ENCODE peak calls at places on chromosome 10, in six cellular contexts. F is neural crest cell, W is dorsolateral prefrontal cortex, N is kidney epithelial cell, B is RWPE1, V is transverse colon. Y is an unnamed sample.

GRCh38 chr10:95450188-95450587 is 111.0 kb downstream of the SORBS1 start:
- DNase-seq in F (no peak), W (no peak), N (no peak), B (no peak), V (no peak), Y (no peak)

GRCh38 chr10:131814567-131815290 is 86.1 kb upstream of the PPP2R2D start:
- DNase-seq in F (peak), W (no peak), N (no peak), B (no peak), V (no peak), Y (no peak)

GRCh38 chr10:52346394-52347326 is 32.6 kb downstream of the DKK1 start:
- DNase-seq in F (no peak), W (no peak), N (no peak), B (no peak), V (no peak), Y (no peak)

GRCh38 chr10:97229322-97229721 is 43.6 kb upstream of the SLIT1 start:
- DNase-seq in F (no peak), W (no peak), N (peak), B (no peak), V (no peak), Y (peak)

GRCh38 chr10:12538596-12538995 is 189.2 kb downstream of the CAMK1D start:
- DNase-seq in F (no peak), W (no peak), N (no peak), B (no peak), V (no peak), Y (no peak)

GRCh38 chr10:129875993-129876727 is 87.9 kb downstream of the EBF3 start:
- DNase-seq in F (no peak), W (no peak), N (no peak), B (no peak), V (no peak), Y (no peak)

GRCh38 chr10:71963351-71963755 is 842 bp upstream of the CHST3 start:
- DNase-seq in F (no peak), W (no peak), N (no peak), B (no peak), V (no peak), Y (peak)

GRCh38 chr10:113273151-113273876 is 279.5 kb upstream of the HABP2 start:
- DNase-seq in F (peak), W (peak), N (no peak), B (no peak), V (peak), Y (peak)

GRCh38 chr10:99328579-99329237 is 448 bp upstream of the CNNM1 start:
- DNase-seq in F (no peak), W (peak), N (no peak), B (no peak), V (no peak), Y (peak)

GRCh38 chr10:102153093-102153620 is 968 bp downstream of the NOLC1 start:
- DNase-seq in F (no peak), W (no peak), N (no peak), B (no peak), V (no peak), Y (peak)

GRCh38 chr10:62050941-62051433 is 149.5 kb downstream of the ARID5B start:
- DNase-seq in F (no peak), W (peak), N (peak), B (peak), V (peak), Y (peak)

GRCh38 chr10:110850990-110851389 is 20.7 kb upstream of the PDCD4 start:
- DNase-seq in F (no peak), W (no peak), N (no peak), B (no peak), V (no peak), Y (peak)

GRCh38 chr10:19654576-19654975 is 161.7 kb upstream of the PLXDC2 start:
- DNase-seq in F (no peak), W (no peak), N (no peak), B (peak), V (no peak), Y (peak)

GRCh38 chr10:97433430-97434001 is 7.5 kb downstream of the PGAM1 start:
- DNase-seq in F (no peak), W (no peak), N (no peak), B (no peak), V (no peak), Y (no peak)

GRCh38 chr10:61503051-61503450 is 49.9 kb upstream of the TMEM26 start:
- DNase-seq in F (no peak), W (no peak), N (no peak), B (peak), V (no peak), Y (peak)

DNA sequence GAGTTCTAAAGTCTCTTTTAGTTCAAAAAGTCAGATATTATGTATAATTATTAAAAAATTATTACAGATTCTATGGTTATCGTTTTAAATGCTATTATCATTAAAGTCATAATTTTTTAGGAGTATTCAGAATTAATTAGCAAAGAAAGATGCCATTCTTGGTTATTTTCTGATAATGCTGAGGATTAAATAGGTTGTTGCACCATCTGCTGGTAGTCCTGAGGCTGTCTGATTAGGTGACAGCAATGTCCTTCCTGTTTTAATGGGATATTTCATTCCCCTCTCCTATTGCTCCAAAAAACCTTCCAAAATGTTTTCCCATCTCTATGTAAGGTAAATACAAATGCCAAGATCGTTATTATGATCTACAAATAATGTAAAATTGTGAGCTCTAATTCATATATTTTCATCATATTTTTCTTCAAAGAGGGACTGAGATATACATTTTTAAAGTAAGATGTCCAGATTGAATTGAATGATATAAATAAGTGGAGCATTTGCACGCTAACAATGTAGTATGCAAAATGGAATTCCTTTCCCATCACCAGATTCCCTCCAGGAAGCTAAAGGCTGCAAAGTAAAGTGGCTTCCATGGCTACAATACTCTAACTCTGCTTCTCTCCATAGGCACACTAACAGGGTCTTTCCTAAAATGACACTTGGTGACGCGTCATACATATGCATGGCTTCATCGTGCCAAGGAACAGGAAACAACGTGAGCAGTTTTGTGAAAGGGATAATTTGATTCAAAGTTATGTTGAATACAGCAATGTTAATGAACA is 58.8 kb upstream of the AKR1E2 start:
- DNase-seq in F (no peak), W (no peak), N (no peak), B (peak), V (no peak), Y (peak)
- TF ChIP-seq CTCF in F (peak), W (peak), N (peak), B (peak), V (peak), Y (peak)

GRCh38 chr10:119090968-119091367 is 10.4 kb upstream of the EIF3A start:
- DNase-seq in F (no peak), W (no peak), N (no peak), B (peak), V (peak), Y (peak)
- TF ChIP-seq CTCF in F (no peak), W (no peak), N (no peak), B (no peak), V (no peak), Y (no peak)

DNA sequence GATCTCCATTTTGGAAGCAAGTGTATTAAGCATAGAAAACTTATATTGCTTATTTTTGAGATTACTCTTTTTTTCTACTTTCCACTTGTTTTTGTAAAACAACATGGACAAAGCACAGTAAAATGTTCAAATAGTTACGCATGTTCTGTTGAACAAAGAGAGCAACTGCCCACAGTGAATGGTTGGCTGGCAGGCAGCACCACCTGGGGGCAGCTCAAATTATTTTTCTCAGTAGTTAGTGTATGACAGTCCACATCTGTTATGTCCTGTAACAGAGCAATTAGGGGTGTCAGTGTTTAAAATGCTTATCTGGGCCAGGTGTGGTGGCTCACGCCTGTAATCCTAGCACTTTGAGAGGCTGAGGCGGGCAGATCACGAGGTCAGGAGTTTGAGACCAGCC is 46.1 kb upstream of the CACUL1 start:
- DNase-seq in F (no peak), W (no peak), N (no peak), B (peak), V (peak), Y (no peak)
- TF ChIP-seq CTCF in F (peak), W (no peak), N (peak), B (no peak), V (peak), Y (peak)

GRCh38 chr10:76328348-76328747 is 896.9 kb downstream of the LRMDA start:
- DNase-seq in F (no peak), W (no peak), N (no peak), B (no peak), V (no peak), Y (no peak)

GRCh38 chr10:76331742-76332141 is 900.3 kb downstream of the LRMDA start:
- DNase-seq in F (no peak), W (no peak), N (no peak), B (no peak), V (no peak), Y (no peak)

GRCh38 chr10:76333331-76333730 is 901.9 kb downstream of the LRMDA start:
- DNase-seq in F (no peak), W (no peak), N (no peak), B (no peak), V (no peak), Y (no peak)

GRCh38 chr10:76327441-76327840 is 896.0 kb downstream of the LRMDA start:
- DNase-seq in F (no peak), W (no peak), N (no peak), B (no peak), V (no peak), Y (no peak)

DNA sequence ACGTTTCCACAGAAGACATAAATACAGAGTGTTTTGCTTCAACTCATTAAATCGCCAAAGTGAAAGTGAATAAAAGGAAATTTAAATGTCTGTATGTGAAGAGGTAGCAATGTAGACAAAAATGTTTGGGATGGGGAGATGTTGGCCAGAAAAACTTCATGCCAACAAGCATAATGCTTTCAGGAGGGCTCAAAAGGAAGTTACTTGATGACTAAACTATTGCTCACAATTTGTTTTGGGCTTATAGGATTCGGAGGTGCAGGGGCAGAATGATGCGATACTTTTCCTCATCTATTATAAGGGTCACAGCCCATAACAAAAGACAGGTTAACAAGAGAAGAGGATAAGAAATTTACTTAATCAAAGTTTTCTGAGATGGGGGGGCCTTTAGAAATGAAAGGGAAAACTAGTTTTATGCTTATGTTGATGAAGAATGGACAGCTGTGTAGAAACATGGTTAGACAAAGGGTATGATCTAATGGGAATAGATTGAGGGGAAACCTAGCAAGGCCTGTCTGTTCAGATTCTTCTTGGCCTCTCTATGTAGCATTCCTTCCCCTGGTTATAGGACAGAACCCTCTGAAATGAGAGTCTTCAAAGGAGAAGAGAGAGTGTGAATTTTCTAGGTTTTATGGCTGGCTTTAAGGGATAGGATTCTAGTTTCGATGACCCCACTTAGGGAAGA is 898.6 kb downstream of the LRMDA start:
- DNase-seq in F (no peak), W (no peak), N (no peak), B (peak), V (no peak), Y (peak)
- TF ChIP-seq CTCF in F (no peak), W (no peak), N (no peak), B (no peak), V (no peak), Y (no peak)

GRCh38 chr10:46254007-46254383 is 32.8 kb upstream of the ANTXRL start:
- DNase-seq in F (no peak), W (no peak), N (no peak), B (no peak), V (no peak), Y (no peak)

GRCh38 chr10:46253076-46254006 is 33.5 kb upstream of the ANTXRL start:
- DNase-seq in F (no peak), W (no peak), N (no peak), B (no peak), V (no peak), Y (no peak)

GRCh38 chr10:46257099-46257498 is 29.7 kb upstream of the ANTXRL start:
- DNase-seq in F (no peak), W (no peak), N (no peak), B (no peak), V (no peak), Y (no peak)

GRCh38 chr10:46254467-46254866 is 32.3 kb upstream of the ANTXRL start:
- DNase-seq in F (no peak), W (no peak), N (no peak), B (no peak), V (no peak), Y (no peak)

DNA sequence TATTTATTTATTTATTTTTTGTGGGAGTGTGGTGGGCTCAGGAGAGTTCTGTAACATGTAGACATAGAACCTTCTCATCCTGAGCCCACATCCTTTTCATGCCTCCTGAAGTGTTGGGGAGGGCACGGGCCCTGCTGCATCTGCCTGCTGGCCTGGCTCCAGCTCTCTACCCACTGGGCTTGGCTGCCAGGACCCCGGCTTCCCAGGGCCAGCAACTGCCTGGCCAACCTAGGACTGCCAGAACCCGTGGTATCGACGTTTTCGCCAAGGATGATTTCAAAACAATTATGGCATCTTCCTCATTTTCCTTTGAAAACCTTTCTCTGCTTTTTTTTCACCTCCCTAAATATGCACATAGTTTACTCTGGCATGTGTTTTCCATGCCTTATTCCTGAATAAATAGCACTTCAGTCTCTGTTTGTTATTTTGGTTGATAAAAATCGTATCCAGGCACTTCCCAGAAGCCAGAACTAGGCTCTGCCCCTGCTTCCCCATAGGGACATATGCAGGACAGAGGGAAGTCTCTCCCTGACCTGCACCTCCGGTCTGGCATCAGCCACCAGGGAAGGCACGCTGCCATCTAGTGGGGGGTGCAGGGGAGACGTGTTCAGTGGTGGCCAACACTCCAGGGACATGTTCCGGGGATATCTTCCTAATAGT is 31.0 kb upstream of the ANTXRL start:
- DNase-seq in F (peak), W (peak), N (no peak), B (peak), V (peak), Y (peak)
- TF ChIP-seq CTCF in F (peak), W (peak), N (peak), B (no peak), V (peak), Y (peak)

DNA sequence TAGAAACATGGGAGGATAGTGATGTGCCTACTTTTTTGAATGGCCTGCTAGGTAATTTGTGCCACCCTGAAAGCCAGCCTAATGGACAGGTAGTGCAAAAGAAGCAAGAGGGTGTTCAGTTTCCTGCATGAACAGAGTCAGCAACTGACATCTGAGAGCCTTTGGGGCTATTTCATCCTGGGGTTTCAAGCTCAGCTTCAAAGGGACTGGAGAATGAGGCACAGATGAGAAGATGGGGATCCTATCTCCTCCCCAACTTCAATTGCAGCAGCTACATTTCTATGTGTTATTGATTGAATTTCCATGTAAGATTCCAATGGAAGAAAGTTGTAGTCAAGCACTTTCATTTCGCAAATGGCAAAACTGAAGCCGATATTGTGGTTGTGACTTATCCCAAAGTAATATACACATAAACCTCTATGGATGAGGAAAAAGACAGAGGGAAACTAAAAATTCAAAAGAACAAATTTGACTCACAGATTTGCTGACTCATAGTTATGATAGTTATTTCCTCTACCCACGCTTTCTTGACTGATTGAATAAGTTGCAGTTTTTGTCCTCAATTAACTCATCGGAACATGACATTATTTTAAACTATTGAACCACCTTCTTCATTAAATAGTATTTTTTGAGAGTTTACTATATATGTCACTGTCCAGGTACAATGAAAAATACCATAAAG is 42.6 kb upstream of the NRP1 start:
- DNase-seq in F (no peak), W (no peak), N (no peak), B (peak), V (no peak), Y (peak)
- TF ChIP-seq CTCF in F (no peak), W (no peak), N (no peak), B (no peak), V (no peak), Y (no peak)

DNA sequence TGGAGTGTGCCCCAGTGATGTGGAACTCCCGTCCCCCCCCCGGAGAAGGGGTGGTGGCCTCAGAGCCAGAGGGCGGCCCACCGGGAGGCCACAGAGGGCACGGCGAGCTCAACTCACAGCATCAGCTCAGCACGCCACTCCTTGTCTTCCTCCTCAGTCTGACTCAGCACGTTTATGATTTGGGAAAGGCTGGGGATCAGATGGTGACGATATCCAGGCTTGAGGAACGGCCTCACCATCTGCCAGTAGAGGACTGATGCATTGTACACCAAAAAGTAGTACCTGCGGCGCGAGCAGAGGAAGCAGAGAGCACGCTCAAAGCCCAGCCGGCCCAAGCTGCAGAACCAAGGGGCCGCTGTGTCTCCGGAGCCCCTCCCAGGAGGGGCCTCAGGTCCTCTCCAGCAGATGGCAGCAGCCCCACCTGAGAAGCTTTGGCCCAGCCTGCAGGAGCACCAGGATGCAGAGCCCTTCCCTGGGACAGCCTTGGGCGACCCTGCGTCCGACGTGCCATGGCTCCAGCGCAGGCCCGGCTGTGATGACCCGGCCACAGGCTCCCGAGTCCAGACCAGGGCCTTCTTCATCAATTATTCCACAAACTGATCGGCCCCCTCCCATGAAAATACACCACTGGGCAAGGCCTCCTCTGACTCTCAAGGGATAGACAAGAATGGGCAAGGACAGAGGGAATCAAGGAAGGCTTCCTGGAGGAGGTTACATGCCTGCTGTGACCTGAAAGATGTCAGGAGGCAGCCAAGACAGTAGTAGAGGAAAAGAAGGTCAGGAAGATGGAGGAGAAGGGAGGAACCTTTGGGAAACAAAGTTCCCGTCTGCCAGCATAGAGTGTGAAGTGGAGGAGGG is 3.7 kb downstream of the CFAP46 start:
- DNase-seq in F (no peak), W (peak), N (no peak), B (no peak), V (no peak), Y (no peak)
- TF ChIP-seq CTCF in F (peak), W (no peak), N (peak), B (peak), V (peak), Y (peak)

Y was measured in fibroblast of the aortic adventitia.